ENCODE peak calls at places on chromosomes 13 and 19, in ten cellular contexts. D is T-helper 1 cell; E is stimulated activated CD4-positive, alpha-beta T cell treated with anti-CD3 and anti-CD28 coated beads, Interleukin-2, amount 100 ng/mL, for 4 hours; Z is EL; T is endodermal cell; L is NCI-H510A treated with DMSO at 0.1 percent for 48 hours; A is type B pancreatic cell; U is fibroblast of mammary gland; B is HS-5; P is fibroblast of gingiva. N is an unnamed sample.
A peak's percentile ranks its signal among the peaks of the same experiment; 100 is the strongest.

GRCh38 chr13:51761638-51762350 is 42.2 kb downstream of the DHRS12 start:
- DNase-seq in D (no peak), E (no peak), Z (peak; percentile 21), T (no peak), L (no peak), A (no peak), U (peak; percentile 55), B (no peak), P (no peak), N (no peak)

GRCh38 chr19:7559102-7559501 is 23.6 kb downstream of the PNPLA6 start:
- DNase-seq in D (no peak), E (no peak), Z (no peak), T (no peak), L (no peak), A (no peak), U (peak; percentile 22), B (no peak), P (no peak), N (no peak)

GRCh38 chr13:27007166-27007565 is 164.4 kb downstream of the USP12 start:
- DNase-seq in D (no peak), E (no peak), Z (no peak), T (peak; percentile 53), L (peak; percentile 71), A (no peak), U (no peak), B (no peak), P (no peak), N (no peak)

GRCh38 chr19:18388328-18389094 is 2.6 kb downstream of the GDF15 start:
- DNase-seq in D (peak; percentile 73), E (peak; percentile 49), Z (peak; percentile 71), T (peak; percentile 96), L (peak; percentile 84), A (peak; percentile 89), U (peak; percentile 42), B (no peak), P (peak; percentile 44), N (peak; percentile 66)

GRCh38 chr19:35177377-35178274 is 23.1 kb downstream of the FXYD5 start:
- DNase-seq in D (no peak), E (no peak), Z (no peak), T (peak; percentile 5), L (no peak), A (no peak), U (no peak), B (no peak), P (no peak), N (no peak)

GRCh38 chr13:95535243-95535642 is 17.3 kb upstream of the CLDN10 start:
- DNase-seq in D (no peak), E (no peak), Z (peak; percentile 65), T (no peak), L (peak; percentile 92), A (no peak), U (peak; percentile 91), B (no peak), P (peak; percentile 9), N (no peak)

GRCh38 chr13:21234537-21234936 is 58.1 kb downstream of the MRPL57 start:
- DNase-seq in D (no peak), E (no peak), Z (peak; percentile 68), T (no peak), L (no peak), A (no peak), U (no peak), B (no peak), P (no peak), N (no peak)

GRCh38 chr13:19957320-19958118 is 1.0 kb upstream of the ZMYM2 start:
- DNase-seq in D (peak; percentile 75), E (peak; percentile 79), Z (peak; percentile 69), T (peak; percentile 89), L (peak; percentile 68), A (peak; percentile 84), U (peak; percentile 88), B (no peak), P (peak; percentile 70), N (peak; percentile 80)

GRCh38 chr13:100887729-100888151 is 213.1 kb upstream of the TMTC4 start:
- DNase-seq in D (no peak), E (no peak), Z (peak; percentile 61), T (peak; percentile 55), L (no peak), A (no peak), U (peak; percentile 91), B (peak; percentile 43), P (peak; percentile 64), N (no peak)

N was measured in effector CD4-positive, alpha-beta T cell.